ENCODE peak calls at places on chromosomes 4 and X, in six cellular contexts. G, R, P, Q, F and Z are unnamed samples. For H3K4me1, the result is how much of the 10 kb centered on the place peaks cover.

GRCh38 chrX:39836802-39837420 is 260.8 kb downstream of the BCOR start:
- DNase-seq in Q (no peak), P (no peak), R (no peak), F (no peak), G (no peak), Z (no peak)

GRCh38 chrX:36683507-36683906 is 324.7 kb upstream of the FAM47C start:
- DNase-seq in R (no peak), G (no peak), F (no peak), P (no peak), Q (no peak), Z (no peak)

GRCh38 chr4:159363376-159363775 is 260.5 kb downstream of the RAPGEF2 start:
- DNase-seq in P (no peak), F (no peak), Q (no peak), G (peak), R (no peak), Z (no peak)

GRCh38 chrX:50100188-50100587 is 100.6 kb downstream of the AKAP4 start:
- DNase-seq in R (no peak), P (no peak), G (no peak), F (no peak), Q (peak), Z (no peak)

GRCh38 chr4:182968917-182969650 is 51.9 kb upstream of the DCTD start:
- DNase-seq in Q (no peak), F (no peak), P (no peak), G (no peak), R (no peak), Z (no peak)

GRCh38 chr4:114907514-114908099 is 205.8 kb downstream of the NDST4 start:
- DNase-seq in R (no peak), F (no peak), G (no peak), Q (no peak), P (no peak), Z (no peak)

GRCh38 chr4:88616275-88616996 is 24.2 kb downstream of the HERC3 start:
- DNase-seq in R (no peak), Q (peak), G (peak), P (no peak), F (peak), Z (no peak)

GRCh38 chr4:52752921-52753320 is 1.7 kb upstream of the ERVMER34-1 start:
- DNase-seq in Q (peak), R (no peak), F (no peak), G (no peak), P (no peak), Z (no peak)

GRCh38 chr4:142350886-142351285 is 495.2 kb downstream of the INPP4B start:
- DNase-seq in R (no peak), F (no peak), G (peak), P (no peak), Q (no peak), Z (no peak)

GRCh38 chr4:107935246-107935645 is 3.9 kb downstream of the CYP2U1 start:
- DNase-seq in P (no peak), F (no peak), Q (no peak), R (no peak), G (no peak), Z (no peak)

GRCh38 chr4:181350578-181351420 is 892.4 kb upstream of the TENM3 start:
- DNase-seq in R (peak), P (no peak), F (no peak), Q (no peak), G (no peak), Z (peak)

GRCh38 chr4:187724526-187724925 is 271.0 kb upstream of the ZFP42 start:
- DNase-seq in G (no peak), F (no peak), P (no peak), Q (no peak), R (no peak), Z (no peak)

GRCh38 chr4:99447079-99447478 is 11.9 kb upstream of the ADH7 start:
- DNase-seq in G (peak), Q (peak), R (no peak), P (no peak), F (no peak), Z (peak)

GRCh38 chrX:139106111-139106510 is 394.6 kb upstream of the FGF13 start:
- DNase-seq in P (no peak), F (no peak), G (no peak), R (no peak), Q (peak), Z (no peak)

GRCh38 chr4:120829113-120829831 is 93.3 kb downstream of the PRDM5 start:
- DNase-seq in R (no peak), F (no peak), G (peak), P (no peak), Q (peak), Z (no peak)

GRCh38 chr4:13548059-13548983 is 4.0 kb upstream of the NKX3-2 start:
- DNase-seq in Q (peak), F (no peak), R (no peak), P (no peak), G (no peak), Z (no peak)

GRCh38 chr4:107683873-107684272 is 36.2 kb downstream of the PAPSS1 start:
- DNase-seq in F (no peak), R (no peak), P (no peak), G (no peak), Q (no peak), Z (no peak)

GRCh38 chr4:53456178-53456577 is 78.7 kb downstream of the FIP1L1 start:
- DNase-seq in F (no peak), G (no peak), R (no peak), P (no peak), Q (no peak), Z (no peak)

GRCh38 chr4:99815597-99816011 is 1.0 kb upstream of the DAPP1 start:
- DNase-seq in P (peak), Q (peak), G (peak), R (no peak), F (peak), Z (no peak)

GRCh38 chrX:107673933-107674479 is 45.7 kb downstream of the PRPS1 start:
- DNase-seq in Q (peak), G (no peak), R (no peak), F (no peak), P (peak), Z (no peak)

GRCh38 chr4:129358571-129358970 is 262.6 kb downstream of the C4orf33 start:
- DNase-seq in P (no peak), Q (peak), R (no peak), G (peak), F (no peak), Z (no peak)
- H2AFZ ChIP-seq in P (no peak), Q (no peak), R (no peak), G (no peak), F (no peak), Z (no peak)

GRCh38 chr4:21410372-21410771 is 538.2 kb downstream of the KCNIP4 start:
- DNase-seq in Q (no peak), F (no peak), G (no peak), R (no peak), P (peak), Z (no peak)

GRCh38 chr4:21415728-21416127 is 532.8 kb downstream of the KCNIP4 start:
- DNase-seq in G (no peak), R (no peak), F (no peak), Q (no peak), P (no peak), Z (no peak)

GRCh38 chr4:21411086-21411485 is 537.5 kb downstream of the KCNIP4 start:
- DNase-seq in P (no peak), G (no peak), R (no peak), F (no peak), Q (no peak), Z (no peak)

GRCh38 chr4:21413807-21414370 is 534.7 kb downstream of the KCNIP4 start:
- DNase-seq in Q (no peak), F (no peak), R (no peak), P (no peak), G (no peak), Z (no peak)
- H3K18ac ChIP-seq in Q (no peak), F (no peak), R (no peak), P (no peak), G (no peak), Z (no peak)

GRCh38 chr4:184443318-184443717 is 31.0 kb downstream of the IRF2 start:
- DNase-seq in Q (no peak), F (no peak), G (no peak), P (no peak), R (no peak), Z (no peak)
- H3K4me1 ChIP-seq in Q (under half), F (under half), G (under half), P (under half), R (under half), Z (under half)

DNA sequence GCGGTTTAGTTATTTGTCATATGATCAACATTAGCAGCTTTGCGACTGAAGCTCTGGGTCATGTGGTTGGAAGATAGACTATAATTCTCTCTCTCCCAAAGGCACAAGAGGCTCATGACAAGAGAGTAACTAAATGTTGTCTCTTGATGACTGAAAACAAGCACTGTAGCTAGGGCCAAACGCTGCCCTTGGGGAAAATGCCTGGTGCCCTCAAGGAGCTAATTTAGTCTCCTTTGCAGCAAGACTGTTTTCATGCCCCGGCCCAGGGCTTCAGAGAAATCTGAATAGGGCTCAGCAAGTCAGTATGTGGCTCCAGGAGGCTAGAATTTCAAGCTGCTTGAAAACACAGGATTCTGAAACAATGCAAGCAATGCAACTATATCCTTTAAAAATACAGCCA is 411.9 kb downstream of the GPAT3 start:
- DNase-seq in P (no peak), F (no peak), R (no peak), Q (no peak), G (peak), Z (peak)
- H2AFZ ChIP-seq in P (no peak), F (no peak), R (peak), Q (no peak), G (no peak), Z (peak)

GRCh38 chr4:140003851-140004579 is 150.0 kb downstream of the MAML3 start:
- DNase-seq in R (no peak), F (no peak), G (peak), Q (no peak), P (no peak), Z (no peak)
- H3K18ac ChIP-seq in R (no peak), F (no peak), G (peak), Q (no peak), P (no peak), Z (no peak)

DNA sequence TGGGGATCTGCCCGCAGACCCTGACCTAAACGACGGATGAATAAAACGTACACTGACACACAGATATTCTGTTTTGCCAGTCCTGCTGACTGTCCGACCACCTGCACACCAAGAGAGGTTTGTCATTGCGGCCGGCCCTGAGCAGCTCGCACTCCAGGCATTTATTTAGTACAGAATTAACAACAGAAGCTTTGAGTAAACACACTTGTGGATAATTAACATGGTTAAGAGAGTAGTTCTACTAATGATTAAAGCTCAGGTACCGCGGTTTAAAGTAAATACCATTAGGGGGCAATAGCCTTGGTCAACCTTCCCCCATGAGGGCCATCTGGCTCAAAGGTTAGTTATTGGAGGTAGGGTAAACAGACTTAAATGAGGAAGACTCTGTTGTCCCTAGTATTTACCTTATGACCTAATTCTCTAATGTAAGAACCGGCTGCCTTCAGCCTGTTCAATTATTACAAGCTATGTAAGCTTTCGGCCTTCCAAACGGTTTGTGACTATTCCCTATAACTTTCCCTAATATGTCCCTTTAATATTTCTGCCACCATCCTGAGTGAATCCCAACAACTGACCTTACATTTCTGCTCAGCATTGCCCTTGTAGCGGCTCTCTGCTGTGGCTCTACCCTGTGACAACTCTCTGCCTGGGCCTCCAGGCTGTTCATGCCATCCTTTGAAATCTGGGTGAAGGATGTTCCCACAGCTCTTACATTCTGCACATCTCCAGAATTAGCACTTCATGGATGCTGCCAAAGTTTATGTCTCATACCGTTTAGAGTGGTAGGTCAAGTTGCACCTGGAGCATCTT is 46.9 kb upstream of the SYTL5 start:
- DNase-seq in F (no peak), Q (no peak), G (no peak), P (no peak), R (no peak), Z (no peak)
- H3K4me1 ChIP-seq in F (under half), Q (under half), G (under half), P (under half), R (under half), Z (under half)

GRCh38 chr4:121988950-121989349 is 37.1 kb upstream of the TRPC3 start:
- DNase-seq in F (no peak), R (no peak), G (no peak), P (no peak), Q (no peak), Z (no peak)
- H2AFZ ChIP-seq in F (no peak), R (peak), G (no peak), P (no peak), Q (no peak), Z (no peak)